ENCODE peak calls at places on chromosomes 16 and 17, in six cellular contexts. M, T, J, G, U and Y are unnamed samples.

GRCh38 chr16:12575288-12575687 is 228.4 kb downstream of the CPPED1 start:
- DNase-seq in U (no peak), J (no peak), T (no peak), G (no peak), M (no peak), Y (no peak)

GRCh38 chr17:32813021-32813420 is 63.9 kb downstream of the MYO1D start:
- DNase-seq in J (no peak), G (no peak), T (no peak), M (peak; percentile 34), U (no peak), Y (peak; percentile 80)

GRCh38 chr16:57194512-57194911 is 8.4 kb downstream of the RSPRY1 start:
- DNase-seq in G (no peak), J (no peak), U (no peak), T (no peak), M (peak; percentile 90), Y (peak; percentile 90)

GRCh38 chr16:48959204-48959603 is 322.4 kb downstream of the CBLN1 start:
- DNase-seq in G (no peak), M (no peak), J (no peak), U (no peak), T (no peak), Y (peak; percentile 54)

GRCh38 chr17:61015966-61016365 is 338.3 kb downstream of the BCAS3 start:
- DNase-seq in M (no peak), J (no peak), U (no peak), T (no peak), G (no peak), Y (no peak)

GRCh38 chr17:63843387-63844292 is 1.2 kb upstream of the SMARCD2 start:
- DNase-seq in J (peak; percentile 61), G (no peak), T (peak; percentile 71), M (no peak), U (no peak), Y (no peak)

GRCh38 chr17:44903012-44903685 is 3.9 kb upstream of the EFTUD2 start:
- DNase-seq in J (no peak), T (no peak), G (no peak), U (peak; percentile 36), M (no peak), Y (no peak)

GRCh38 chr16:83661656-83662055 is 146.1 kb upstream of the HSBP1 start:
- DNase-seq in T (no peak), U (no peak), J (no peak), M (no peak), G (no peak), Y (peak; percentile 93)

GRCh38 chr17:67180275-67180674 is 64.7 kb downstream of the HELZ start:
- DNase-seq in M (no peak), T (no peak), G (no peak), U (no peak), J (no peak), Y (no peak)

GRCh38 chr17:52035336-52035915 is 123.1 kb downstream of the CA10 start:
- DNase-seq in J (no peak), M (no peak), T (no peak), G (no peak), U (no peak), Y (no peak)

GRCh38 chr16:9929836-9930235 is 252.4 kb downstream of the GRIN2A start:
- DNase-seq in J (no peak), T (no peak), U (no peak), G (no peak), M (no peak), Y (no peak)

GRCh38 chr17:56141046-56141839 is 12.0 kb upstream of the ANKFN1 start:
- DNase-seq in G (no peak), J (no peak), T (no peak), M (no peak), U (no peak), Y (no peak)

GRCh38 chr17:55735784-55736405 is 13.2 kb upstream of the TMEM100 start:
- DNase-seq in U (peak; percentile 58), J (no peak), M (peak; percentile 66), T (no peak), G (no peak), Y (peak; percentile 67)

GRCh38 chr16:19167710-19168172 is 299 bp upstream of the SYT17 start:
- DNase-seq in G (no peak), J (peak; percentile 71), U (peak; percentile 79), T (peak; percentile 80), M (peak; percentile 79), Y (peak; percentile 73)

GRCh38 chr16:87207509-87207908 is 109.7 kb downstream of the C16orf95 start:
- DNase-seq in U (no peak), J (no peak), M (no peak), T (no peak), G (no peak), Y (peak; percentile 51)

GRCh38 chr17:79742951-79743476 is 12.3 kb downstream of the ENPP7 start:
- DNase-seq in J (no peak), U (no peak), M (no peak), G (no peak), T (no peak), Y (no peak)

GRCh38 chr16:1913327-1914083 is 4.7 kb downstream of the HS3ST6 start:
- DNase-seq in T (peak; percentile 93), U (peak; percentile 94), G (no peak), J (no peak), M (peak; percentile 57), Y (peak; percentile 66)

GRCh38 chr17:76379646-76380376 is 4.6 kb upstream of the SPHK1 start:
- DNase-seq in G (no peak), J (no peak), M (no peak), T (no peak), U (no peak), Y (peak; percentile 1)

GRCh38 chr16:3027983-3028715 is 4.3 kb downstream of the THOC6 start:
- DNase-seq in M (peak; percentile 90), U (peak; percentile 92), G (no peak), J (peak; percentile 80), T (peak; percentile 91), Y (peak; percentile 91)

GRCh38 chr16:51500306-51500705 is 349.2 kb upstream of the SALL1 start:
- DNase-seq in T (no peak), G (no peak), U (no peak), J (no peak), M (no peak), Y (peak; percentile 36)

GRCh38 chr17:78610951-78611511 is 33.8 kb upstream of the DNAH17 start:
- DNase-seq in T (no peak), G (no peak), M (no peak), J (no peak), U (no peak), Y (no peak)

GRCh38 chr17:39665642-39666221 is 583 bp downstream of the TCAP start:
- DNase-seq in M (peak; percentile 50), G (no peak), J (peak; percentile 57), U (no peak), T (peak; percentile 61), Y (peak; percentile 18)

GRCh38 chr16:27676807-27677206 is 126.9 kb downstream of the KATNIP start:
- DNase-seq in G (no peak), T (no peak), J (no peak), U (no peak), M (peak; percentile 48), Y (no peak)

GRCh38 chr16:49019081-49019633 is 262.5 kb downstream of the CBLN1 start:
- DNase-seq in M (no peak), J (no peak), U (no peak), T (no peak), G (no peak), Y (no peak)

GRCh38 chr17:57290955-57291354 is 34.6 kb downstream of the MSI2 start:
- DNase-seq in J (no peak), M (no peak), G (no peak), U (no peak), T (no peak), Y (no peak)

GRCh38 chr17:27544350-27545131 is 86.4 kb upstream of the LGALS9 start:
- DNase-seq in T (no peak), U (no peak), G (no peak), M (no peak), J (no peak), Y (no peak)

GRCh38 chr16:57802635-57803412 is 533 bp upstream of the KIFC3 start:
- DNase-seq in G (no peak), T (peak; percentile 57), U (no peak), J (no peak), M (no peak), Y (peak; percentile 64)

GRCh38 chr17:1942666-1943431 is 82.3 kb downstream of the RTN4RL1 start:
- DNase-seq in G (no peak), J (no peak), T (no peak), M (no peak), U (no peak), Y (no peak)

GRCh38 chr17:63819585-63820537 is 7.4 kb upstream of the PSMC5 start:
- DNase-seq in T (no peak), G (no peak), M (no peak), J (no peak), U (no peak), Y (no peak)

DNA sequence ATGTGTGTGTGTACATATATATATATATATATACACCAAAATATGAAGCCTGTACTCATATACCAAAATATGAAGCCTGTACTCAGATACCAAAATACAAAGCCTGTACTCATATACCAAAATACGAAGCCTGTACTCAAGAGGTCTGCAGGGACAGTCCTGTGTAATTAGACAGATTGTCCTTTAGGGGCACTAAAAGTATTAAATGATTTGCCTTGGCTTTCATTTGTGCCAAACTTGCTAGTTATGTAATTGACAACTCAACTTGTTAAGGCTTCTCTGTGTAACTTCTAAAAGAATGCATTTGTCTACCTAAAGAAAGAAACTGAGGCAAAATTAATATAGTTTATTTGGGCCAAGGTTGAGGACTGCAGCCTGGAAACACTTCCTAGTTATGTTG is 30.8 kb upstream of the DHX40 start:
- DNase-seq in M (peak; percentile 46), J (no peak), U (no peak), T (no peak), G (no peak), Y (no peak)
- TF ChIP-seq CTCF in M (peak; percentile 45), J (no peak), U (no peak), T (no peak), G (no peak), Y (no peak)

GRCh38 chr17:74843352-74843627 is 16.4 kb downstream of the GRIN2C start:
- DNase-seq in J (no peak), M (no peak), U (no peak), T (no peak), G (no peak), Y (no peak)
- H3K4me3 ChIP-seq in J (peak overlapping the region; percentile 52), M (no peak overlapping the region), U (no peak overlapping the region), T (no peak overlapping the region), G (peak overlapping the region; percentile 70), Y (no peak overlapping the region)

GRCh38 chr17:80755650-80756405 is 211.2 kb downstream of the RPTOR start:
- DNase-seq in U (no peak), T (no peak), J (no peak), G (no peak), M (no peak), Y (no peak)
- TF ChIP-seq CTCF in U (no peak), T (no peak), J (no peak), G (no peak), M (no peak), Y (no peak)

GRCh38 chr17:77459018-77459755 is 318.4 kb downstream of the SEC14L1 start:
- DNase-seq in G (no peak), M (no peak), U (no peak), J (no peak), T (no peak), Y (no peak)

GRCh38 chr17:77462101-77462500 is 321.3 kb downstream of the SEC14L1 start:
- DNase-seq in T (no peak), J (no peak), U (no peak), M (no peak), G (no peak), Y (no peak)

GRCh38 chr17:77462553-77463497 is 322.1 kb downstream of the SEC14L1 start:
- DNase-seq in U (no peak), J (no peak), M (no peak), G (no peak), T (no peak), Y (no peak)

GRCh38 chr17:77460514-77461046 is 319.8 kb downstream of the SEC14L1 start:
- DNase-seq in J (no peak), T (no peak), M (no peak), G (no peak), U (no peak), Y (no peak)

GRCh38 chr17:77461277-77462057 is 320.7 kb downstream of the SEC14L1 start:
- DNase-seq in M (no peak), U (no peak), J (no peak), T (no peak), G (no peak), Y (no peak)
- H3K4me3 ChIP-seq in M (no peak overlapping the region), U (no peak overlapping the region), J (no peak overlapping the region), T (no peak overlapping the region), G (no peak overlapping the region), Y (no peak overlapping the region)